ENCODE peak calls at places on chromosomes 2 and 18, in ten cellular contexts. One of them, this sample, is unnamed.

GRCh38 chr18:37065221-37065620 is 236.3 kb downstream of the KIAA1328 start:
- DNase-seq in adipocyte: no peak
- DNase-seq in GDM1: no peak
- DNase-seq in GM10248: no peak
- DNase-seq in HEK293T: no peak
- DNase-seq in posterior vena cava: no peak
- DNase-seq in RPMI7951: no peak
- DNase-seq in CD4-positive, CD25-positive, alpha-beta regulatory T cell: no peak
- DNase-seq in lung microvascular endothelial cell: no peak
- DNase-seq in nucleus accumbens: no peak
- DNase-seq in this sample: no peak

GRCh38 chr2:168312036-168312822 is 64.8 kb upstream of the STK39 start:
- DNase-seq in adipocyte: no peak
- DNase-seq in GDM1: no peak
- DNase-seq in GM10248: no peak
- DNase-seq in HEK293T: no peak
- DNase-seq in posterior vena cava: no peak
- DNase-seq in RPMI7951: no peak
- DNase-seq in CD4-positive, CD25-positive, alpha-beta regulatory T cell: no peak
- DNase-seq in lung microvascular endothelial cell: no peak
- DNase-seq in nucleus accumbens: no peak
- DNase-seq in this sample: no peak

GRCh38 chr2:85342156-85342555 is 12.2 kb downstream of the RETSAT start:
- DNase-seq in adipocyte: no peak
- DNase-seq in GDM1: no peak
- DNase-seq in GM10248: no peak
- DNase-seq in HEK293T: no peak
- DNase-seq in posterior vena cava: no peak
- DNase-seq in RPMI7951: no peak
- DNase-seq in CD4-positive, CD25-positive, alpha-beta regulatory T cell: no peak
- DNase-seq in lung microvascular endothelial cell: no peak
- DNase-seq in nucleus accumbens: no peak
- DNase-seq in this sample: no peak

GRCh38 chr2:223465793-223466192 is 136.4 kb downstream of the SCG2 start:
- DNase-seq in adipocyte: peak; percentile 98
- DNase-seq in GDM1: no peak
- DNase-seq in GM10248: no peak
- DNase-seq in HEK293T: no peak
- DNase-seq in posterior vena cava: peak; percentile 93
- DNase-seq in RPMI7951: peak; percentile 99
- DNase-seq in CD4-positive, CD25-positive, alpha-beta regulatory T cell: no peak
- DNase-seq in lung microvascular endothelial cell: peak; percentile 98
- DNase-seq in nucleus accumbens: no peak
- DNase-seq in this sample: no peak

GRCh38 chr2:216315817-216316603 is 56.3 kb downstream of the MARCHF4 start:
- DNase-seq in adipocyte: peak; percentile 66
- DNase-seq in GDM1: no peak
- DNase-seq in GM10248: no peak
- DNase-seq in HEK293T: no peak
- DNase-seq in posterior vena cava: no peak
- DNase-seq in RPMI7951: peak; percentile 89
- DNase-seq in CD4-positive, CD25-positive, alpha-beta regulatory T cell: no peak
- DNase-seq in lung microvascular endothelial cell: peak; percentile 18
- DNase-seq in nucleus accumbens: no peak
- DNase-seq in this sample: no peak

GRCh38 chr2:111984213-111984604 is 70.9 kb upstream of the TMEM87B start:
- DNase-seq in adipocyte: no peak
- DNase-seq in GDM1: no peak
- DNase-seq in GM10248: no peak
- DNase-seq in HEK293T: no peak
- DNase-seq in posterior vena cava: no peak
- DNase-seq in RPMI7951: no peak
- DNase-seq in CD4-positive, CD25-positive, alpha-beta regulatory T cell: no peak
- DNase-seq in lung microvascular endothelial cell: no peak
- DNase-seq in nucleus accumbens: no peak
- DNase-seq in this sample: no peak

GRCh38 chr2:169464508-169465386 is 14.5 kb upstream of the BBS5 start:
- DNase-seq in adipocyte: peak; percentile 14
- DNase-seq in GDM1: no peak
- DNase-seq in GM10248: no peak
- DNase-seq in HEK293T: no peak
- DNase-seq in posterior vena cava: no peak
- DNase-seq in RPMI7951: no peak
- DNase-seq in CD4-positive, CD25-positive, alpha-beta regulatory T cell: peak; percentile 41
- DNase-seq in lung microvascular endothelial cell: no peak
- DNase-seq in nucleus accumbens: no peak
- DNase-seq in this sample: no peak

GRCh38 chr2:47602996-47603395 is 179.9 kb upstream of the MSH6 start:
- DNase-seq in adipocyte: peak; percentile 18
- DNase-seq in GDM1: no peak
- DNase-seq in GM10248: no peak
- DNase-seq in HEK293T: no peak
- DNase-seq in posterior vena cava: no peak
- DNase-seq in RPMI7951: no peak
- DNase-seq in CD4-positive, CD25-positive, alpha-beta regulatory T cell: no peak
- DNase-seq in lung microvascular endothelial cell: no peak
- DNase-seq in nucleus accumbens: no peak
- DNase-seq in this sample: no peak

GRCh38 chr2:70161069-70161534 is 29.7 kb downstream of the C2orf42 start:
- DNase-seq in adipocyte: no peak
- DNase-seq in GDM1: no peak
- DNase-seq in GM10248: peak; percentile 43
- DNase-seq in HEK293T: no peak
- DNase-seq in posterior vena cava: no peak
- DNase-seq in RPMI7951: no peak
- DNase-seq in CD4-positive, CD25-positive, alpha-beta regulatory T cell: no peak
- DNase-seq in lung microvascular endothelial cell: peak; percentile 68
- DNase-seq in nucleus accumbens: no peak
- DNase-seq in this sample: peak; percentile 6

GRCh38 chr2:32882911-32883810 is 63.6 kb upstream of the LTBP1 start:
- DNase-seq in adipocyte: no peak
- DNase-seq in GDM1: no peak
- DNase-seq in GM10248: no peak
- DNase-seq in HEK293T: no peak
- DNase-seq in posterior vena cava: no peak
- DNase-seq in RPMI7951: peak; percentile 53
- DNase-seq in CD4-positive, CD25-positive, alpha-beta regulatory T cell: no peak
- DNase-seq in lung microvascular endothelial cell: no peak
- DNase-seq in nucleus accumbens: no peak
- DNase-seq in this sample: no peak

GRCh38 chr2:16008856-16009255 is 68.5 kb downstream of the MYCN start:
- DNase-seq in adipocyte: no peak
- DNase-seq in GDM1: no peak
- DNase-seq in GM10248: no peak
- DNase-seq in HEK293T: no peak
- DNase-seq in posterior vena cava: no peak
- DNase-seq in RPMI7951: no peak
- DNase-seq in CD4-positive, CD25-positive, alpha-beta regulatory T cell: no peak
- DNase-seq in lung microvascular endothelial cell: no peak
- DNase-seq in nucleus accumbens: no peak
- DNase-seq in this sample: no peak

GRCh38 chr2:65402780-65403528 is 29.4 kb downstream of the SPRED2 start:
- DNase-seq in adipocyte: peak; percentile 59
- DNase-seq in GDM1: no peak
- DNase-seq in GM10248: no peak
- DNase-seq in HEK293T: no peak
- DNase-seq in posterior vena cava: no peak
- DNase-seq in RPMI7951: no peak
- DNase-seq in CD4-positive, CD25-positive, alpha-beta regulatory T cell: no peak
- DNase-seq in lung microvascular endothelial cell: no peak
- DNase-seq in nucleus accumbens: no peak
- DNase-seq in this sample: no peak

GRCh38 chr2:216215991-216216390 is 106.8 kb downstream of the XRCC5 start:
- DNase-seq in adipocyte: peak; percentile 34
- DNase-seq in GDM1: no peak
- DNase-seq in GM10248: no peak
- DNase-seq in HEK293T: peak; percentile 42
- DNase-seq in posterior vena cava: no peak
- DNase-seq in RPMI7951: peak; percentile 47
- DNase-seq in CD4-positive, CD25-positive, alpha-beta regulatory T cell: peak; percentile 28
- DNase-seq in lung microvascular endothelial cell: peak; percentile 21
- DNase-seq in nucleus accumbens: no peak
- DNase-seq in this sample: no peak

GRCh38 chr2:227503433-227504406 is 31.8 kb downstream of the AGFG1 start:
- DNase-seq in adipocyte: peak; percentile 46
- DNase-seq in GDM1: no peak
- DNase-seq in GM10248: no peak
- DNase-seq in HEK293T: no peak
- DNase-seq in posterior vena cava: no peak
- DNase-seq in RPMI7951: peak; percentile 92
- DNase-seq in CD4-positive, CD25-positive, alpha-beta regulatory T cell: no peak
- DNase-seq in lung microvascular endothelial cell: peak; percentile 14
- DNase-seq in nucleus accumbens: no peak
- DNase-seq in this sample: no peak

GRCh38 chr2:169653636-169654035 is 40.6 kb downstream of the CFAP210 start:
- DNase-seq in adipocyte: no peak
- DNase-seq in GDM1: no peak
- DNase-seq in GM10248: no peak
- DNase-seq in HEK293T: no peak
- DNase-seq in posterior vena cava: no peak
- DNase-seq in RPMI7951: no peak
- DNase-seq in CD4-positive, CD25-positive, alpha-beta regulatory T cell: no peak
- DNase-seq in lung microvascular endothelial cell: no peak
- DNase-seq in nucleus accumbens: no peak
- DNase-seq in this sample: no peak

GRCh38 chr2:186562209-186562578 is 27.7 kb upstream of the ITGAV start:
- DNase-seq in adipocyte: no peak
- DNase-seq in GDM1: no peak
- DNase-seq in GM10248: no peak
- DNase-seq in HEK293T: no peak
- DNase-seq in posterior vena cava: no peak
- DNase-seq in RPMI7951: no peak
- DNase-seq in CD4-positive, CD25-positive, alpha-beta regulatory T cell: no peak
- DNase-seq in lung microvascular endothelial cell: no peak
- DNase-seq in nucleus accumbens: no peak
- DNase-seq in this sample: no peak

GRCh38 chr2:237131749-237132148 is 46.1 kb downstream of the COPS8 start:
- DNase-seq in adipocyte: peak; percentile 39
- DNase-seq in GDM1: no peak
- DNase-seq in GM10248: peak; percentile 1
- DNase-seq in HEK293T: no peak
- DNase-seq in posterior vena cava: no peak
- DNase-seq in RPMI7951: peak; percentile 26
- DNase-seq in CD4-positive, CD25-positive, alpha-beta regulatory T cell: no peak
- DNase-seq in lung microvascular endothelial cell: no peak
- DNase-seq in nucleus accumbens: no peak
- DNase-seq in this sample: no peak

GRCh38 chr2:234828382-234829073 is 123.3 kb upstream of the SH3BP4 start:
- DNase-seq in adipocyte: no peak
- DNase-seq in GDM1: no peak
- DNase-seq in GM10248: no peak
- DNase-seq in HEK293T: no peak
- DNase-seq in posterior vena cava: no peak
- DNase-seq in RPMI7951: no peak
- DNase-seq in CD4-positive, CD25-positive, alpha-beta regulatory T cell: no peak
- DNase-seq in lung microvascular endothelial cell: no peak
- DNase-seq in nucleus accumbens: no peak
- DNase-seq in this sample: no peak

GRCh38 chr2:25688236-25688635 is 14.9 kb upstream of the DTNB start:
- DNase-seq in adipocyte: no peak
- DNase-seq in GDM1: no peak
- DNase-seq in GM10248: no peak
- DNase-seq in HEK293T: no peak
- DNase-seq in posterior vena cava: no peak
- DNase-seq in RPMI7951: no peak
- DNase-seq in CD4-positive, CD25-positive, alpha-beta regulatory T cell: no peak
- DNase-seq in lung microvascular endothelial cell: no peak
- DNase-seq in nucleus accumbens: no peak
- DNase-seq in this sample: peak; percentile 20

GRCh38 chr2:207288628-207289027 is 122.9 kb upstream of the KLF7 start:
- DNase-seq in adipocyte: no peak
- DNase-seq in GDM1: no peak
- DNase-seq in GM10248: peak; percentile 32
- DNase-seq in HEK293T: no peak
- DNase-seq in posterior vena cava: no peak
- DNase-seq in RPMI7951: peak; percentile 23
- DNase-seq in CD4-positive, CD25-positive, alpha-beta regulatory T cell: no peak
- DNase-seq in lung microvascular endothelial cell: peak; percentile 25
- DNase-seq in nucleus accumbens: no peak
- DNase-seq in this sample: no peak

GRCh38 chr18:49460958-49461601 is 635 bp upstream of the DYM start:
- DNase-seq in adipocyte: no peak
- DNase-seq in GDM1: no peak
- DNase-seq in GM10248: no peak
- DNase-seq in HEK293T: no peak
- DNase-seq in posterior vena cava: no peak
- DNase-seq in RPMI7951: no peak
- DNase-seq in CD4-positive, CD25-positive, alpha-beta regulatory T cell: no peak
- DNase-seq in lung microvascular endothelial cell: no peak
- DNase-seq in nucleus accumbens: no peak
- DNase-seq in this sample: no peak

GRCh38 chr2:222283634-222284033 is 15.2 kb downstream of the PAX3 start:
- DNase-seq in adipocyte: no peak
- DNase-seq in GDM1: no peak
- DNase-seq in GM10248: no peak
- DNase-seq in HEK293T: no peak
- DNase-seq in posterior vena cava: no peak
- DNase-seq in RPMI7951: no peak
- DNase-seq in CD4-positive, CD25-positive, alpha-beta regulatory T cell: no peak
- DNase-seq in lung microvascular endothelial cell: no peak
- DNase-seq in nucleus accumbens: no peak
- DNase-seq in this sample: no peak

GRCh38 chr18:57869228-57869627 is 66.1 kb upstream of the ATP8B1 start:
- DNase-seq in adipocyte: peak; percentile 41
- DNase-seq in GDM1: no peak
- DNase-seq in GM10248: no peak
- DNase-seq in HEK293T: no peak
- DNase-seq in posterior vena cava: no peak
- DNase-seq in RPMI7951: no peak
- DNase-seq in CD4-positive, CD25-positive, alpha-beta regulatory T cell: no peak
- DNase-seq in lung microvascular endothelial cell: no peak
- DNase-seq in nucleus accumbens: no peak
- DNase-seq in this sample: no peak

GRCh38 chr2:105592288-105592687 is 152.4 kb upstream of the NCK2 start:
- DNase-seq in adipocyte: no peak
- DNase-seq in GDM1: no peak
- DNase-seq in GM10248: no peak
- DNase-seq in HEK293T: no peak
- DNase-seq in posterior vena cava: no peak
- DNase-seq in RPMI7951: peak; percentile 70
- DNase-seq in CD4-positive, CD25-positive, alpha-beta regulatory T cell: no peak
- DNase-seq in lung microvascular endothelial cell: no peak
- DNase-seq in nucleus accumbens: no peak
- DNase-seq in this sample: no peak

GRCh38 chr2:239303711-239304532 is 96.9 kb downstream of the HDAC4 start:
- DNase-seq in adipocyte: no peak
- DNase-seq in GDM1: no peak
- DNase-seq in GM10248: peak; percentile 46
- DNase-seq in HEK293T: no peak
- DNase-seq in posterior vena cava: peak; percentile 70
- DNase-seq in RPMI7951: no peak
- DNase-seq in CD4-positive, CD25-positive, alpha-beta regulatory T cell: peak; percentile 51
- DNase-seq in lung microvascular endothelial cell: no peak
- DNase-seq in nucleus accumbens: no peak
- DNase-seq in this sample: peak; percentile 72

GRCh38 chr2:235500761-235501662 is 7.2 kb downstream of the AGAP1 start:
- DNase-seq in adipocyte: peak; percentile 56
- DNase-seq in GDM1: no peak
- DNase-seq in GM10248: no peak
- DNase-seq in HEK293T: no peak
- DNase-seq in posterior vena cava: peak; percentile 72
- DNase-seq in RPMI7951: peak; percentile 81
- DNase-seq in CD4-positive, CD25-positive, alpha-beta regulatory T cell: peak; percentile 27
- DNase-seq in lung microvascular endothelial cell: no peak
- DNase-seq in nucleus accumbens: no peak
- DNase-seq in this sample: no peak

GRCh38 chr2:1802469-1803216 is 58.3 kb upstream of the PXDN start:
- DNase-seq in adipocyte: no peak
- DNase-seq in GDM1: no peak
- DNase-seq in GM10248: no peak
- DNase-seq in HEK293T: no peak
- DNase-seq in posterior vena cava: peak; percentile 25
- DNase-seq in RPMI7951: no peak
- DNase-seq in CD4-positive, CD25-positive, alpha-beta regulatory T cell: no peak
- DNase-seq in lung microvascular endothelial cell: no peak
- DNase-seq in nucleus accumbens: no peak
- DNase-seq in this sample: peak; percentile 24

GRCh38 chr18:9861933-9862332 is 23.8 kb upstream of the TXNDC2 start:
- DNase-seq in adipocyte: no peak
- DNase-seq in GDM1: no peak
- DNase-seq in GM10248: no peak
- DNase-seq in HEK293T: no peak
- DNase-seq in posterior vena cava: no peak
- DNase-seq in RPMI7951: no peak
- DNase-seq in CD4-positive, CD25-positive, alpha-beta regulatory T cell: peak; percentile 35
- DNase-seq in lung microvascular endothelial cell: no peak
- DNase-seq in nucleus accumbens: no peak
- DNase-seq in this sample: no peak